ENCODE peak calls at places on chromosomes 13 and 19, in five cellular contexts. C is BJ; D is CD4-positive, alpha-beta T cell; K is A673; R is K562. B is an unnamed sample.

GRCh38 chr13:37375724-37376123 is 222.8 kb downstream of the POSTN start:
- DNase-seq in R (no peak), C (no peak), D (no peak), K (no peak), B (no peak)

GRCh38 chr19:3575260-3575741 is 2.6 kb downstream of the HMG20B start:
- DNase-seq in K (no peak), C (no peak), R (no peak), D (no peak), B (peak; percentile 65)

GRCh38 chr13:50244913-50245574 is 229.8 kb downstream of the KCNRG start:
- DNase-seq in D (no peak), R (peak; percentile 36), C (peak; percentile 59), K (no peak), B (no peak)

GRCh38 chr13:109182777-109183465 is 553.5 kb downstream of the MYO16 start:
- DNase-seq in C (no peak), K (no peak), R (no peak), D (no peak), B (no peak)

GRCh38 chr19:44566984-44567383 is 37.5 kb upstream of the CEACAM20 start:
- DNase-seq in K (no peak), R (no peak), C (no peak), D (no peak), B (no peak)

GRCh38 chr19:35518313-35518712 is 4.9 kb upstream of the DMKN start:
- DNase-seq in D (no peak), R (no peak), K (peak; percentile 27), C (peak; percentile 86), B (no peak)

GRCh38 chr19:540867-541637 is 2.8 kb upstream of the GZMM start:
- DNase-seq in C (no peak), D (no peak), R (no peak), K (no peak), B (no peak)

GRCh38 chr13:70255406-70255991 is 147.2 kb upstream of the KLHL1 start:
- DNase-seq in D (no peak), C (no peak), K (no peak), R (no peak), B (no peak)

GRCh38 chr13:113474179-113474578 is 16.3 kb downstream of the DCUN1D2 start:
- DNase-seq in K (peak; percentile 28), D (no peak), R (no peak), C (no peak), B (no peak)

GRCh38 chr19:789473-790052 is 7.7 kb upstream of the PTBP1 start:
- DNase-seq in R (peak; percentile 14), D (no peak), K (no peak), C (no peak), B (peak; percentile 53)

GRCh38 chr19:6056801-6057650 is 53.3 kb downstream of the RFX2 start:
- DNase-seq in D (no peak), K (peak; percentile 25), R (no peak), C (peak; percentile 95), B (no peak)

GRCh38 chr19:44927746-44928145 is 13.3 kb downstream of the APOC1 start:
- DNase-seq in D (no peak), K (no peak), R (no peak), C (no peak), B (no peak)

GRCh38 chr13:65697843-65698242 is 1532.3 kb downstream of the PCDH9 start:
- DNase-seq in K (no peak), R (no peak), D (no peak), C (no peak), B (no peak)

GRCh38 chr19:5352229-5352763 is 11.7 kb upstream of the PTPRS start:
- DNase-seq in D (no peak), K (peak; percentile 56), C (no peak), R (no peak), B (no peak)

GRCh38 chr19:44775676-44776240 is 1.9 kb upstream of the CBLC start:
- DNase-seq in C (no peak), D (no peak), R (no peak), K (no peak), B (no peak)

GRCh38 chr19:3123956-3124355 is 11.9 kb upstream of the GNA15 start:
- DNase-seq in D (no peak), K (no peak), R (no peak), C (no peak), B (no peak)

DNA sequence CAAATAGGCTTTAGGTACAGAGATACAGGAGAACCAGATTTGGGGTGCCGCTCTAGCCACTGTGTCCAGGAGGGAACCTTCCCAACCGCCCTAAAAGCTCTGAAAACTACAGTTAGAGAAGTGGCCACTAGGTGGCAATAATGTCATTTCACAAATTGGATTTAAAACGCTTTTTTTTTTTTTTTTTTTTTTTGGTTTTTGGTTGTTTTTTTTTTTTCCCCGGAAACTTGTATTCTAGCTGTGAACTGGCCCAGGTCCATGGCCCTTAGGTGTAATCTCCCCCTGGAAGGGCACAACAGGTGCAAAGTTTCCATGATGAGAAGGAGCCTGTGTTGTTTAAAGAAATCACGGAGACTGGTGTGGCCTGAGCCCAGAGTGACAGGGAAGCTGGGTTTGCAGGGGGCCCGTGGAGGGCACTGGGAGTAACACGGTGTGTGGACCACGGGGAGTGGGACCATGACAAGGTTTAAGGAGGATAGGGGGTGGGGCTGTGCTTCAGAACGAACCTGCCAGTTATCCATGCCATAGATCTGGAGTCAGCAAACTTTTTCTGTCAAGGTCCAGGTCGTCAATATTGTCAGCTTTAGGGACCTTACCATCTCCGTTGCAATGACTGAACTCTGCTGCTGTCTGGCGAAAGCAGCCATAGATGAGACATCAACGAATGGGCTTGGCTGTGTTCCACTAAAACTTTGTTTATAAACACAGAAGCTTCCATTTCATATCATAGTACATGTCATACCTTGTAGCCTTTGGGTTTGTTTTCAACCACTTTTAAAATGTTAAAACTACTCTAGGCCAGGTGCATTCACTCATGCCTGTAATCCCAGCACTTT is 10.1 kb downstream of the OR1I1 start:
- DNase-seq in C (no peak), K (peak; percentile 81), R (peak; percentile 53), D (peak; percentile 42), B (no peak)
- H3K27me3 ChIP-seq in C (no peaks in the 10 kb centered on the region), K (peaks cover 9% of the 10 kb centered on the region), R (peaks cover 7% of the 10 kb centered on the region), D (peaks cover 13% of the 10 kb centered on the region), B (peaks cover 57% of the 10 kb centered on the region)

DNA sequence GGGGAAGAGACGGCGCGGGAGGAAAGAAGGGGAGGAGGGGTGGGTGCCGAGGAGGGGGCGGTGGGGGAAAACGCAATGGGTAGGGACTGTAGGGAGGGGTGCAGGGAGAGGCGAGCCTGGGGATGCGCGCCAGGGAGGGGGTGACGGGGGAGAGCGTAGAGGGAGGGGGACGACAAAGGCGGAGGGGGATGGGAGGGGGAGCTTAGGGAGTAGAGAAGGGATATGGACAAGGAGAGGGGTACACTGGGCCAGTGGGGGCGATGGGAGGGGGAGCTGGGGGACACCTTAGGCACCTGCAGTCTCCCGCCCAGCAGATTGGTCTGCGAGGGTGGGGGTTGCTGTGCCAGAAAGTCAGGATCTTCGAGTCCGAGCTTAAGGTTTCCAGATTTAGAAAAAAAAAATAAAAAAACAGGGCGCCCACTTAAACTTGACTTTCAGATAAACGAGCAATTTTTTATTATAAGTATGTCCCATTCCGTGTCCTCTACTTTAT is 15.7 kb downstream of the CCDC124 start:
- DNase-seq in K (no peak), C (no peak), R (no peak), D (no peak), B (peak; percentile 91)
- H3K27me3 ChIP-seq in K (no peaks in the 10 kb centered on the region), C (peaks cover 34% of the 10 kb centered on the region), R (no peaks in the 10 kb centered on the region), D (peaks cover 52% of the 10 kb centered on the region), B (no peaks in the 10 kb centered on the region)

DNA sequence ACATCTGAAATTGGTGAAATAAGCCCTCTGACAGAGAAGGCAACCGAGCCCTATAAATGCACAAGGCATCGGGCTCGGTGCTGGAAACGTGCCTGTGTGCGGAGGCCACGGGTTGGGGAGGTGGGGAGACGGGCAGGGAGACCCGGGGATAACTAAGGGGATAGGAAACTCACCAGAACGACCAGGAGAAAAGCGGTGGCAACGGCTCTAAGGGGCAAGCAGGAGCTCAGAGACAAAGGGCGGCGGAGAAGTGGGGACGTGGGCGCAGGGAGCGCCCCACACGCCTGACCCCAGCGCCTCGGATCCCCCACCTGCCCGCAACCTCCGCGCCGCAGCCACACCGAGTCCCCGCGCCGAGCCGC is 547 bp downstream of the SLC1A6 start:
- DNase-seq in D (no peak), C (no peak), R (no peak), K (no peak), B (no peak)
- H3K27me3 ChIP-seq in D (peaks cover 49% of the 10 kb centered on the region), C (peaks cover 3% of the 10 kb centered on the region), R (peaks cover 28% of the 10 kb centered on the region), K (peaks cover 77% of the 10 kb centered on the region), B (peaks cover 81% of the 10 kb centered on the region)

GRCh38 chr19:53877361-53877766 is 4.6 kb upstream of the PRKCG start:
- DNase-seq in D (no peak), R (no peak), C (no peak), K (no peak), B (no peak)

GRCh38 chr19:53876651-53877224 is 5.3 kb upstream of the PRKCG start:
- DNase-seq in R (no peak), K (no peak), C (no peak), D (no peak), B (no peak)

GRCh38 chr19:53880716-53881481 is 1.1 kb upstream of the PRKCG start:
- DNase-seq in R (no peak), D (no peak), C (no peak), K (no peak), B (no peak)

GRCh38 chr19:53879145-53880037 is 2.6 kb upstream of the PRKCG start:
- DNase-seq in K (peak; percentile 97), R (peak; percentile 93), C (peak; percentile 21), D (peak; percentile 72), B (peak; percentile 98)

DNA sequence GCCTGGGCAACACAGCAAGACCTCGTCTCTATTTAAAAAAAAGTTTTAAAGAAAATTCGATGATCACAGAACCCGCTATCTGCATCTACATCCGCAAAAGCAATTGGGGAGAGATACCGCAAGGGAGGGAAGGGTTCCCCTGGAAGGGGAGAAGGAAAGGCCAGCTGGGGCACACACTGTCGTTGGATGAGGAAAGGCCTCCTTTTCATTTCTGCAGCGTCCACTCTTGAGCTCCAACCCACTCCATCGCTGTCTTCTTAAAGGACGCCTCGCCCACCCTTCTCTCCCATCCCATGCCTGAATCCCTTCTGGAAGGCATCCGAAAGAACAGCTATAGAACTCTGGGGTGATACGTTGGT is 3.2 kb upstream of the PRKCG start:
- DNase-seq in K (no peak), C (no peak), R (no peak), D (no peak), B (no peak)
- H3K27me3 ChIP-seq in K (peaks cover 16% of the 10 kb centered on the region), C (peaks cover 13% of the 10 kb centered on the region), R (peaks cover 3% of the 10 kb centered on the region), D (peaks cover 41% of the 10 kb centered on the region), B (peaks cover 14% of the 10 kb centered on the region)

GRCh38 chr19:27889156-27889555 is 1323.8 kb downstream of the UQCRFS1 start:
- DNase-seq in D (no peak), R (no peak), C (no peak), K (no peak), B (no peak)
- H3K27me3 ChIP-seq in D (no peaks in the 10 kb centered on the region), R (no peaks in the 10 kb centered on the region), C (no peaks in the 10 kb centered on the region), K (no peaks in the 10 kb centered on the region), B (no peaks in the 10 kb centered on the region)

DNA sequence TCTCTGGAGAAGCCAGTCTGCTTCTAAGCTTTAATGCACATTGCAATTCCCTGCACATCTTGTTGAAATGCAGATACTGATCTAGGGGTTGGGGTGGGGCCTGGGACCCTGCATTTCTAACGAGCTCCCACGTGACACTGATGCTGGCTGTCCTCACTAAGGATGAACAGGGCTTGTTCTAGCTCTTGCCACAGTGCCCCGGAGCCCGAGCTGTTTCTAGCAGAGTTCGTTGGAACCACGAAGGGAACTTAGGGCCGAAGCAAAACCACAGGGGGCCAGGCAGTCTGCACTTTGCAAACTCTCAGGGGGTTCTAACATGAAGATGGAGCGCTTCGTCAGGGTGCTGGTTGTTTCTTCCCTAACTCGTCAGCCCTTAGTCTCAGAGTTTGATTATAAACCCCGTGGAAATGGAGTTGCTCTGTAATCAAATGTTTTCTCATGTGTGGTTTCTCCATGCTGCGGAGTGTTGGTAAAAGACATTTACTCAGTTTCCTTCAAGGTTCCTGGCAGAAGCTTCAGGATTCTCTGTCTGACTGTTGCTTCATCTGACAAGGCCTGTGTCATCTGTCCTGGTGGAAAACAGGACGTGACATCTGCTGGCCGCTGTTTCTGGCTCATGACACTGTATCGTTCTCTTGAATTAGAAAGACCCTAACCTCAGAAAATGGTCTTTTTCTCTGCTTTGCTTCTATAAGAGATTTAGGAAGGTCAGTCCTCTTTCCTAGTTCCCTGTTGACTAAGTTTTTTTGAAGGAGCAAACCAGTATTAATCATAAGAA is 221.5 kb downstream of the TEX29 start:
- DNase-seq in K (no peak), R (no peak), D (no peak), C (no peak), B (no peak)
- H3K27me3 ChIP-seq in K (peaks cover 26% of the 10 kb centered on the region), R (peaks cover 29% of the 10 kb centered on the region), D (no peaks in the 10 kb centered on the region), C (no peaks in the 10 kb centered on the region), B (peaks cover 89% of the 10 kb centered on the region)